ENCODE peak calls at places on chromosomes 4 and X, in nine cellular contexts. S, Q, O, V, C, Y, B, L and M are unnamed samples. For H3K9me3, the result is how much of the 10 kb centered on the place peaks cover.

GRCh38 chr4:76527666-76528065 is 92.6 kb downstream of the SHROOM3 start:
- DNase-seq in S (no peak), Q (no peak), O (no peak), V (no peak), C (no peak), Y (no peak), B (no peak), L (no peak), M (no peak)

GRCh38 chrX:108203540-108203939 is 112.0 kb downstream of the ATG4A start:
- DNase-seq in S (no peak), Q (no peak), O (no peak), V (no peak), C (peak), Y (no peak), B (no peak), L (no peak), M (no peak)

GRCh38 chr4:145482209-145483021 is 762 bp downstream of the SMAD1 start:
- DNase-seq in S (peak), Q (peak), O (peak), V (peak), C (peak), Y (peak), B (peak), L (no peak), M (no peak)

GRCh38 chr4:137735561-137736104 is 203.3 kb upstream of the PCDH18 start:
- DNase-seq in S (no peak), Q (no peak), O (no peak), V (peak), C (no peak), Y (no peak), B (no peak), L (no peak), M (no peak)

GRCh38 chr4:118834960-118835895 is 698 bp downstream of the SEC24D start:
- DNase-seq in S (peak), Q (peak), O (peak), V (peak), C (peak), Y (peak), B (peak), L (peak), M (peak)

GRCh38 chrX:113920661-113921060 is 663.2 kb upstream of the HTR2C start:
- DNase-seq in S (no peak), Q (peak), O (no peak), V (peak), C (no peak), Y (no peak), B (no peak), L (no peak), M (no peak)

GRCh38 chr4:11470709-11471441 is 42.2 kb upstream of the HS3ST1 start:
- DNase-seq in S (no peak), Q (no peak), O (no peak), V (no peak), C (no peak), Y (no peak), B (no peak), L (no peak), M (no peak)

GRCh38 chr4:74623041-74623440 is 171.3 kb downstream of the BTC start:
- DNase-seq in S (peak), Q (no peak), O (peak), V (peak), C (peak), Y (peak), B (peak), L (peak), M (peak)

GRCh38 chr4:128811571-128812359 is 2.3 kb downstream of the JADE1 start:
- DNase-seq in S (peak), Q (peak), O (peak), V (peak), C (peak), Y (peak), B (peak), L (peak), M (peak)

GRCh38 chr4:74237425-74237966 is 70.8 kb upstream of the EPGN start:
- DNase-seq in S (no peak), Q (no peak), O (no peak), V (no peak), C (no peak), Y (no peak), B (no peak), L (no peak), M (peak)

GRCh38 chr4:2428496-2429213 is 9.9 kb downstream of the CFAP99 start:
- DNase-seq in S (no peak), Q (no peak), O (no peak), V (no peak), C (no peak), Y (no peak), B (no peak), L (no peak), M (no peak)

GRCh38 chrX:8003147-8003883 is 76.1 kb upstream of the PNPLA4 start:
- DNase-seq in S (no peak), Q (no peak), O (no peak), V (no peak), C (no peak), Y (no peak), B (no peak), L (no peak), M (no peak)

GRCh38 chr4:125951275-125951887 is 636.6 kb downstream of the FAT4 start:
- DNase-seq in S (no peak), Q (peak), O (no peak), V (no peak), C (no peak), Y (no peak), B (peak), L (no peak), M (no peak)

GRCh38 chrX:103607385-103608304 is at the start of gene TCEAL3:
- DNase-seq in S (peak), Q (peak), O (no peak), V (peak), C (peak), Y (peak), B (peak), L (no peak), M (no peak)

GRCh38 chrX:50081282-50081955 is 119.4 kb downstream of the AKAP4 start:
- DNase-seq in S (peak), Q (no peak), O (no peak), V (peak), C (peak), Y (peak), B (peak), L (no peak), M (peak)

GRCh38 chr4:166902941-166903340 is 331.4 kb downstream of the SPOCK3 start:
- DNase-seq in S (no peak), Q (no peak), O (no peak), V (no peak), C (no peak), Y (no peak), B (no peak), L (no peak), M (no peak)

GRCh38 chrX:38754102-38754790 is 47.0 kb upstream of the MID1IP1 start:
- DNase-seq in S (peak), Q (peak), O (peak), V (peak), C (peak), Y (peak), B (peak), L (peak), M (peak)

GRCh38 chr4:87961993-87962791 is 13.3 kb upstream of the SPP1 start:
- DNase-seq in S (no peak), Q (peak), O (no peak), V (peak), C (peak), Y (no peak), B (peak), L (no peak), M (peak)

GRCh38 chr4:110636677-110637407 is 14.0 kb upstream of the PITX2 start:
- DNase-seq in S (no peak), Q (peak), O (peak), V (peak), C (no peak), Y (peak), B (peak), L (no peak), M (no peak)

GRCh38 chr4:110636231-110636676 is 13.4 kb upstream of the PITX2 start:
- DNase-seq in S (no peak), Q (no peak), O (peak), V (peak), C (no peak), Y (peak), B (no peak), L (no peak), M (no peak)

GRCh38 chr4:110639207-110640092 is 16.6 kb upstream of the PITX2 start:
- DNase-seq in S (no peak), Q (no peak), O (no peak), V (peak), C (no peak), Y (peak), B (no peak), L (no peak), M (no peak)

GRCh38 chr4:110637408-110638131 is 14.7 kb upstream of the PITX2 start:
- DNase-seq in S (no peak), Q (no peak), O (no peak), V (peak), C (no peak), Y (peak), B (no peak), L (no peak), M (no peak)

DNA sequence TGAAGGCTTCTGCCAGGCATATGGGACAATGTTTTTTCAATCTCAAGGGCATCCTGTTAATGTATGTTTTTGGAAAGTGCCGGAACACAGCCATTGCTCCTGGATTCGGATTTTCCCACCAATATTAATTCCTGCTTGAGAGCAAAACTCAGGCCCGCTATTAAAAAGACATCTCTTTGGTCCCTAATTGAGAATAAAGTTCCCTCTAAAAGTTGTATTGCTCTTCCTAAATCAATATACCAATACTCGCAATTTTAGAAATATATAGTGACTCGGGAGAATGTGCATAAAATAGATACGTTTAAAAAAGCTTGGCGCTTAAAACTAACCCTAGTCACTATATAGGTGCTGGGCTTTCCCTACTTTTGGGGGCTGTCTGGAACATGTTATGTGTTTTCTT is 15.5 kb upstream of the PITX2 start:
- DNase-seq in S (no peak), Q (no peak), O (no peak), V (peak), C (no peak), Y (no peak), B (no peak), L (no peak), M (no peak)
- H3K9me3 ChIP-seq in S (under half), Q (under half), O (under half), V (under half), C (under half), Y (under half), B (under half), L (under half), M (under half)

DNA sequence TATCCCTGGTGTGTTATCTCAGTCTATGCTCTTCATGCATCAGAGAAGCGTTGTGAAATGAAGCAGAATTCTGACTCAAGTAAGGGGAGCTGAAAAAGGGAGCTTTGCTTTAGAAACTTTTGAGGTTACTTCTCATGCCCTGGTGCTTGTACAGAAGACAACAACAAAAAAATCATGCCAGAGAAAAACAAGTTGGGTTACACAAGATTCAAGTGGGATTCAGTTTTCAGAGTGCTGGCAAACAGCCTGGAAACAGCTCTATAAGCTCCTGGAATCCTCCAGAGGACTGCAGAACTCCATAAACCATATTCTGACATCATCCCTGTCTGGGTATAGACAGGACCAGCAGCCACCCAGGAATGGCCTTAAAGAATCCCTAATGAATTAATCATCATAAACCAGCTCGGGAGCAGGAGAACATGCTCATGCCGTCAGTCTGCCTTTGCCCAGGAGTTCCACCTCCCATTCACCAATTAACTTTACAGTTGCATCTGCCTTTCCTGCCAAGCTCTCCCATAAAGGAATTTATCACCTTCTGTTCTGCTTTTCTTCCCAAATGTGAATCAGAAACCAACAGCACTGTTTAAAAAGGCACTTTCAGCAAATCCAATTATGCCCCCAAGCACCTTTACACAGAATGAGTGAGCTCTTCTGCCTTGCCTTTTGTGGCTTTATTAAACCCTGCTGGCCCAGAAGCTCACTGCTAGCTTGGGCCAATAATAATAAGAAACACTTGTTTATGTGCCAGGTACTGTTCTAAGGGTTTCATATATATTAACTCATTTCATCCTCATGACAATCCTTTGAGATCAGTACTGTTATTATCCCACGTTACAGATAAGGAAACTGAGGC is 54.5 kb upstream of the FBXW7 start:
- DNase-seq in S (no peak), Q (peak), O (no peak), V (peak), C (peak), Y (no peak), B (peak), L (no peak), M (no peak)
- H3K9ac ChIP-seq in S (no peak), Q (peak), O (no peak), V (no peak), C (no peak), Y (no peak), B (no peak), L (no peak), M (no peak)

GRCh38 chrX:11665144-11666040 is at the start of gene ARHGAP6:
- DNase-seq in S (peak), Q (peak), O (no peak), V (peak), C (peak), Y (peak), B (peak), L (no peak), M (no peak)

GRCh38 chrX:11667286-11667685 is 1.6 kb upstream of the ARHGAP6 start:
- DNase-seq in S (no peak), Q (no peak), O (no peak), V (no peak), C (no peak), Y (no peak), B (no peak), L (no peak), M (no peak)

GRCh38 chrX:11666180-11666579 is 460 bp upstream of the ARHGAP6 start:
- DNase-seq in S (no peak), Q (no peak), O (no peak), V (peak), C (no peak), Y (peak), B (no peak), L (no peak), M (no peak)

GRCh38 chrX:11664211-11664888 is 1.4 kb downstream of the ARHGAP6 start:
- DNase-seq in S (no peak), Q (peak), O (no peak), V (peak), C (no peak), Y (peak), B (no peak), L (no peak), M (no peak)

GRCh38 chrX:11663875-11664210 is 1.9 kb downstream of the ARHGAP6 start:
- DNase-seq in S (no peak), Q (no peak), O (no peak), V (peak), C (no peak), Y (peak), B (no peak), L (no peak), M (no peak)
- H3K4me3 ChIP-seq in S (peak), Q (no peak), O (no peak), V (peak), C (no peak), Y (peak), B (peak), L (no peak), M (no peak)

DNA sequence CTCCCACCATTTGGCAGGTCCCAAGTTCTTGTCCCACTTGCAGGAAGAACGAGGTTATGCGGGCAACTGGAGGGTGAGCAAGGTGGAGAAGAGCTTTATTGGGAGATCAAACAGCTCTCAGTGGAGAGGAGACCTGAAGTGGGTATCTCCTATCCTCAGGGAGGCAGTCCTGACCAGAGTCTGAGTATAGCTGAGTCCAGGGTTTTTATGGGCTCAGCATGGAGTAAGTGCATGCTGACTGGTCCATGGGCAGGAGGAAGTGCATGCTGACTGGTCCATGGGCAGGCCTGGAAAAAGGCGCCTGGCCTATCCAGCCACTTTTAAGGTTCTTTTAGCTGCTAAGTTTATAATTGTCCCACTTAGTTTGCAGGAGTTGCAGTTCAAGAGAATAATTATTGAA is 7.4 kb upstream of the HNRNPD start:
- DNase-seq in S (no peak), Q (no peak), O (no peak), V (no peak), C (no peak), Y (no peak), B (no peak), L (no peak), M (no peak)
- H3K9me3 ChIP-seq in S (under half), Q (under half), O (under half), V (under half), C (under half), Y (under half), B (under half), L (under half), M (under half)

GRCh38 chr4:96685691-96686090 is 845.8 kb downstream of the PDHA2 start:
- DNase-seq in S (no peak), Q (no peak), O (no peak), V (no peak), C (no peak), Y (no peak), B (no peak), L (no peak), M (no peak)
- H3K9ac ChIP-seq in S (no peak), Q (no peak), O (no peak), V (no peak), C (no peak), Y (no peak), B (no peak), L (no peak), M (no peak)

GRCh38 chr4:3464349-3464905 is 1.3 kb downstream of the DOK7 start:
- DNase-seq in S (no peak), Q (no peak), O (no peak), V (no peak), C (no peak), Y (no peak), B (no peak), L (no peak), M (no peak)

GRCh38 chr4:3464911-3465697 is 2.0 kb downstream of the DOK7 start:
- DNase-seq in S (no peak), Q (no peak), O (no peak), V (no peak), C (no peak), Y (no peak), B (no peak), L (no peak), M (no peak)

GRCh38 chr4:3462321-3462789 is 751 bp upstream of the DOK7 start:
- DNase-seq in S (no peak), Q (no peak), O (no peak), V (no peak), C (no peak), Y (no peak), B (no peak), L (no peak), M (no peak)

GRCh38 chr4:3462790-3463415 is at the start of gene DOK7:
- DNase-seq in S (peak), Q (no peak), O (no peak), V (no peak), C (no peak), Y (peak), B (no peak), L (peak), M (no peak)

GRCh38 chr4:3463556-3464348 is 646 bp downstream of the DOK7 start:
- DNase-seq in S (no peak), Q (no peak), O (no peak), V (no peak), C (no peak), Y (no peak), B (no peak), L (no peak), M (no peak)
- H3K4me3 ChIP-seq in S (peak), Q (no peak), O (peak), V (peak), C (peak), Y (peak), B (no peak), L (no peak), M (no peak)